ENCODE peak calls at places on chromosomes 13 and 19, in seven cellular contexts. D is fibroblast of the aortic adventitia, G is AG10803, Q is kidney, F is astrocyte, Z is vagina, P is H1. C is an unnamed sample.

GRCh38 chr19:34480971-34481821 is at the start of gene WTIP:
- DNase-seq in D (peak; percentile 87), G (peak; percentile 94), Q (peak; percentile 93), F (peak; percentile 89), Z (no peak), P (no peak), C (peak; percentile 68)

GRCh38 chr13:23325191-23325590 is 108.3 kb downstream of the SACS start:
- DNase-seq in D (no peak), G (no peak), Q (no peak), F (no peak), Z (no peak), P (no peak), C (no peak)

GRCh38 chr19:55173717-55174409 is 6.2 kb downstream of the SYT5 start:
- DNase-seq in D (peak; percentile 80), G (peak; percentile 73), Q (no peak), F (no peak), Z (no peak), P (no peak), C (no peak)

GRCh38 chr19:35715355-35715809 is 2.4 kb upstream of the KMT2B start:
- DNase-seq in D (no peak), G (no peak), Q (peak; percentile 79), F (no peak), Z (no peak), P (no peak), C (no peak)

GRCh38 chr19:13294812-13295567 is 144.8 kb downstream of the IER2 start:
- DNase-seq in D (no peak), G (no peak), Q (no peak), F (no peak), Z (no peak), P (no peak), C (no peak)

GRCh38 chr19:33171222-33171795 is 22.8 kb upstream of the LRP3 start:
- DNase-seq in D (no peak), G (no peak), Q (no peak), F (no peak), Z (no peak), P (no peak), C (no peak)

GRCh38 chr19:19871932-19872331 is 6.2 kb downstream of the ZNF253 start:
- DNase-seq in D (no peak), G (no peak), Q (no peak), F (no peak), Z (no peak), P (no peak), C (no peak)

GRCh38 chr19:57075801-57076492 is 43.8 kb upstream of the USP29 start:
- DNase-seq in D (no peak), G (no peak), Q (no peak), F (no peak), Z (no peak), P (no peak), C (no peak)

GRCh38 chr13:43848250-43848649 is 31.3 kb downstream of the CCDC122 start:
- DNase-seq in D (peak; percentile 96), G (peak; percentile 89), Q (no peak), F (peak; percentile 84), Z (no peak), P (no peak), C (no peak)

GRCh38 chr19:14432817-14433453 is at the start of gene PKN1:
- DNase-seq in D (no peak), G (peak; percentile 35), Q (peak; percentile 86), F (no peak), Z (no peak), P (no peak), C (no peak)

GRCh38 chr19:7679017-7679720 is 1.5 kb upstream of the TRAPPC5 start:
- DNase-seq in D (no peak), G (no peak), Q (no peak), F (no peak), Z (no peak), P (no peak), C (no peak)

GRCh38 chr13:44063467-44063866 is 183.8 kb downstream of the LACC1 start:
- DNase-seq in D (no peak), G (no peak), Q (no peak), F (no peak), Z (no peak), P (no peak), C (no peak)

GRCh38 chr13:31996611-31997010 is 35.0 kb upstream of the FRY start:
- DNase-seq in D (no peak), G (no peak), Q (no peak), F (no peak), Z (no peak), P (no peak), C (no peak)
- TF ChIP-seq CTCF in D (no peak), G (no peak), Q (no peak), F (no peak), Z (no peak), P (no peak), C (peak; percentile 5)

GRCh38 chr19:42242071-42242511 is 311 bp downstream of the GSK3A start:
- DNase-seq in D (no peak), G (peak; percentile 13), Q (no peak), F (no peak), Z (no peak), P (no peak), C (no peak)

GRCh38 chr19:42241279-42241678 is 1.1 kb downstream of the GSK3A start:
- DNase-seq in D (no peak), G (no peak), Q (no peak), F (no peak), Z (no peak), P (no peak), C (no peak)

GRCh38 chr19:42239544-42240220 is 2.7 kb downstream of the GSK3A start:
- DNase-seq in D (no peak), G (no peak), Q (no peak), F (no peak), Z (no peak), P (no peak), C (no peak)

GRCh38 chr19:42244452-42245220 is 2.2 kb upstream of the GSK3A start:
- DNase-seq in D (peak; percentile 93), G (peak; percentile 89), Q (peak; percentile 96), F (peak; percentile 86), Z (no peak), P (peak; percentile 82), C (peak; percentile 82)

GRCh38 chr19:42242512-42243409 is at the start of gene GSK3A:
- DNase-seq in D (peak; percentile 99), G (peak; percentile 99), Q (peak; percentile 99), F (peak; percentile 99), Z (peak; percentile 99), P (peak; percentile 98), C (peak; percentile 99)
- H3K4me3 ChIP-seq in D (peak within 1 kb of the TSS; percentile 90), G (peak within 1 kb of the TSS; percentile 89), Q (peak within 1 kb of the TSS; percentile 96), F (peak within 1 kb of the TSS; percentile 97), Z (peak within 1 kb of the TSS; percentile 89), P (peak within 1 kb of the TSS; percentile 90), C (peak within 1 kb of the TSS; percentile 85)

GRCh38 chr13:92044351-92044750 is 645.9 kb downstream of the GPC5 start:
- DNase-seq in D (no peak), G (no peak), Q (no peak), F (no peak), Z (no peak), P (no peak), C (no peak)
- TF ChIP-seq CTCF in D (no peak), G (no peak), Q (no peak), F (no peak), Z (no peak), P (no peak), C (no peak)

GRCh38 chr13:75879656-75880055 is 243.5 kb downstream of the LMO7 start:
- DNase-seq in D (no peak), G (no peak), Q (no peak), F (no peak), Z (no peak), P (no peak), C (no peak)

GRCh38 chr13:75873499-75873898 is 237.4 kb downstream of the LMO7 start:
- DNase-seq in D (no peak), G (no peak), Q (no peak), F (no peak), Z (no peak), P (no peak), C (no peak)

GRCh38 chr13:75877092-75877491 is 241.0 kb downstream of the LMO7 start:
- DNase-seq in D (no peak), G (no peak), Q (no peak), F (no peak), Z (no peak), P (no peak), C (no peak)

GRCh38 chr13:75875450-75875849 is 239.3 kb downstream of the LMO7 start:
- DNase-seq in D (no peak), G (no peak), Q (no peak), F (no peak), Z (no peak), P (no peak), C (no peak)

DNA sequence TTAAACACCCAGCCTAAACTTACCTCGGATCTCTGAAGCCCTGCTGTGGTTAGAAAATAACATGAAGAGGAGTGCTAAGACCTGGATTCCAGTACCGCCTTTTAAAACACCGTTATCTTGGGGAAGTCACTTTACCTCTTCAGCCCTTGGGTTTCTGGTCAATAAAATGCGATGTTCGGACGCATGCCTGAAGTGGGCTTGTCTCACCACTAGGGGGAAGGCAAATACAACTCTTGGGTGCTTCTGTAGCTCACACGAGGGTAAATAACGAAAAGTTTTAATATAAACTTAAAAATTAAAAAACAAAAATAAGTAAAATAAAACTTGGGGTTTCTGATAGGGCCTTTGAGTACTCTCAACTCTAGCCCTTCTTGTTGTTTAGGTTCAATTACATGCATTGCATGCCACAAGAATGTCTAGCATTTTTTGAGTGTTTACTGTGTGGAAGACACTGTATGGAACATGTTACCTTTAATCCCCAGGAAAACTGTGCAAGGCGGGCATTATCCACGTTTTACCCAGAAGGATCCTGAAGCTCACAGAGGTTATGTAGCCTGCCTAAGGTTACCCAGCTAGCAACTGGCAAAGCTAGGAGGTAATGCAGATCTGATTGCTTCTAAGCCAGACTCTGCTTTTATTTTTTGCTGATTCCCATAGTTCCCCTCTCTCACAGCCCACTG is 240.4 kb downstream of the LMO7 start:
- DNase-seq in D (peak; percentile 83), G (peak; percentile 62), Q (no peak), F (peak; percentile 35), Z (no peak), P (peak; percentile 27), C (peak; percentile 26)
- H3K4me3 ChIP-seq in D (no peak overlapping the region), G (no peak overlapping the region), Q (peak overlapping the region; percentile 8), F (no peak overlapping the region), Z (no peak overlapping the region), P (no peak overlapping the region), C (no peak overlapping the region)